ENCODE peak calls at places on chromosomes 7 and 10, in seven cellular contexts. One of them, this sample, is unnamed.

GRCh38 chr10:18104223-18104872 is 35.9 kb upstream of the CACNB2 start:
- DNase-seq in naive thymus-derived CD8-positive, alpha-beta T cell: peak
- DNase-seq in spleen: no peak
- DNase-seq in naive thymus-derived CD4-positive, alpha-beta T cell: peak
- DNase-seq in G401: peak
- DNase-seq in H54: peak
- DNase-seq in MCF 10A: peak
- DNase-seq in this sample: peak

GRCh38 chr10:133252223-133252552 is 14.5 kb downstream of the VENTX start:
- DNase-seq in naive thymus-derived CD8-positive, alpha-beta T cell: no peak
- DNase-seq in spleen: no peak
- DNase-seq in naive thymus-derived CD4-positive, alpha-beta T cell: no peak
- DNase-seq in G401: no peak
- DNase-seq in H54: no peak
- DNase-seq in MCF 10A: no peak
- DNase-seq in this sample: no peak

GRCh38 chr10:6064119-6064518 is 2.0 kb upstream of the IL2RA start:
- DNase-seq in naive thymus-derived CD8-positive, alpha-beta T cell: no peak
- DNase-seq in spleen: no peak
- DNase-seq in naive thymus-derived CD4-positive, alpha-beta T cell: no peak
- DNase-seq in G401: no peak
- DNase-seq in H54: no peak
- DNase-seq in MCF 10A: no peak
- DNase-seq in this sample: no peak

GRCh38 chr7:46752881-46753366 is 829.0 kb downstream of the TNS3 start:
- DNase-seq in naive thymus-derived CD8-positive, alpha-beta T cell: no peak
- DNase-seq in spleen: no peak
- DNase-seq in naive thymus-derived CD4-positive, alpha-beta T cell: no peak
- DNase-seq in G401: no peak
- DNase-seq in H54: peak
- DNase-seq in MCF 10A: peak
- DNase-seq in this sample: no peak

GRCh38 chr10:95273393-95274312 is 17.1 kb downstream of the PDLIM1 start:
- DNase-seq in naive thymus-derived CD8-positive, alpha-beta T cell: no peak
- DNase-seq in spleen: no peak
- DNase-seq in naive thymus-derived CD4-positive, alpha-beta T cell: no peak
- DNase-seq in G401: no peak
- DNase-seq in H54: peak
- DNase-seq in MCF 10A: peak
- DNase-seq in this sample: no peak

GRCh38 chr7:83684928-83685327 is 36.0 kb upstream of the SEMA3E start:
- DNase-seq in naive thymus-derived CD8-positive, alpha-beta T cell: no peak
- DNase-seq in spleen: no peak
- DNase-seq in naive thymus-derived CD4-positive, alpha-beta T cell: no peak
- DNase-seq in G401: no peak
- DNase-seq in H54: no peak
- DNase-seq in MCF 10A: no peak
- DNase-seq in this sample: no peak

GRCh38 chr10:84179059-84179710 is 5.6 kb downstream of the GPR15LG start:
- DNase-seq in naive thymus-derived CD8-positive, alpha-beta T cell: peak
- DNase-seq in spleen: no peak
- DNase-seq in naive thymus-derived CD4-positive, alpha-beta T cell: no peak
- DNase-seq in G401: peak
- DNase-seq in H54: no peak
- DNase-seq in MCF 10A: peak
- DNase-seq in this sample: no peak

GRCh38 chr10:70528726-70529362 is 50.3 kb downstream of the PALD1 start:
- DNase-seq in naive thymus-derived CD8-positive, alpha-beta T cell: no peak
- DNase-seq in spleen: no peak
- DNase-seq in naive thymus-derived CD4-positive, alpha-beta T cell: no peak
- DNase-seq in G401: peak
- DNase-seq in H54: peak
- DNase-seq in MCF 10A: peak
- DNase-seq in this sample: peak

GRCh38 chr7:45978010-45978681 is 57.1 kb upstream of the IGFBP3 start:
- DNase-seq in naive thymus-derived CD8-positive, alpha-beta T cell: no peak
- DNase-seq in spleen: no peak
- DNase-seq in naive thymus-derived CD4-positive, alpha-beta T cell: no peak
- DNase-seq in G401: peak
- DNase-seq in H54: peak
- DNase-seq in MCF 10A: peak
- DNase-seq in this sample: no peak

GRCh38 chr7:20399516-20399915 is 68.8 kb downstream of the ITGB8 start:
- DNase-seq in naive thymus-derived CD8-positive, alpha-beta T cell: no peak
- DNase-seq in spleen: no peak
- DNase-seq in naive thymus-derived CD4-positive, alpha-beta T cell: no peak
- DNase-seq in G401: no peak
- DNase-seq in H54: no peak
- DNase-seq in MCF 10A: peak
- DNase-seq in this sample: no peak

GRCh38 chr10:2081501-2081900 is 344.2 kb upstream of the ADARB2 start:
- DNase-seq in naive thymus-derived CD8-positive, alpha-beta T cell: no peak
- DNase-seq in spleen: no peak
- DNase-seq in naive thymus-derived CD4-positive, alpha-beta T cell: no peak
- DNase-seq in G401: no peak
- DNase-seq in H54: no peak
- DNase-seq in MCF 10A: no peak
- DNase-seq in this sample: no peak

GRCh38 chr7:30150711-30151110 is 15.9 kb downstream of the MTURN start:
- DNase-seq in naive thymus-derived CD8-positive, alpha-beta T cell: no peak
- DNase-seq in spleen: no peak
- DNase-seq in naive thymus-derived CD4-positive, alpha-beta T cell: no peak
- DNase-seq in G401: no peak
- DNase-seq in H54: no peak
- DNase-seq in MCF 10A: no peak
- DNase-seq in this sample: no peak

GRCh38 chr7:30923774-30924413 is 12.2 kb downstream of the AQP1 start:
- DNase-seq in naive thymus-derived CD8-positive, alpha-beta T cell: no peak
- DNase-seq in spleen: peak
- DNase-seq in naive thymus-derived CD4-positive, alpha-beta T cell: peak
- DNase-seq in G401: no peak
- DNase-seq in H54: no peak
- DNase-seq in MCF 10A: no peak
- DNase-seq in this sample: no peak

GRCh38 chr7:127413962-127414361 is 21.5 kb upstream of the ZNF800 start:
- DNase-seq in naive thymus-derived CD8-positive, alpha-beta T cell: peak
- DNase-seq in spleen: no peak
- DNase-seq in naive thymus-derived CD4-positive, alpha-beta T cell: no peak
- DNase-seq in G401: no peak
- DNase-seq in H54: no peak
- DNase-seq in MCF 10A: no peak
- DNase-seq in this sample: no peak

GRCh38 chr7:116614509-116615285 is 57.3 kb upstream of the MET start:
- DNase-seq in naive thymus-derived CD8-positive, alpha-beta T cell: no peak
- DNase-seq in spleen: no peak
- DNase-seq in naive thymus-derived CD4-positive, alpha-beta T cell: no peak
- DNase-seq in G401: no peak
- DNase-seq in H54: no peak
- DNase-seq in MCF 10A: no peak
- DNase-seq in this sample: no peak

GRCh38 chr10:118495499-118495898 is 99.9 kb downstream of the PRLHR start:
- DNase-seq in naive thymus-derived CD8-positive, alpha-beta T cell: no peak
- DNase-seq in spleen: no peak
- DNase-seq in naive thymus-derived CD4-positive, alpha-beta T cell: no peak
- DNase-seq in G401: no peak
- DNase-seq in H54: no peak
- DNase-seq in MCF 10A: no peak
- DNase-seq in this sample: no peak

GRCh38 chr7:30003098-30003497 is 13.5 kb upstream of the SCRN1 start:
- DNase-seq in naive thymus-derived CD8-positive, alpha-beta T cell: no peak
- DNase-seq in spleen: no peak
- DNase-seq in naive thymus-derived CD4-positive, alpha-beta T cell: no peak
- DNase-seq in G401: no peak
- DNase-seq in H54: no peak
- DNase-seq in MCF 10A: no peak
- DNase-seq in this sample: no peak

GRCh38 chr7:5636914-5637313 is 144.5 kb downstream of the RNF216 start:
- DNase-seq in naive thymus-derived CD8-positive, alpha-beta T cell: no peak
- DNase-seq in spleen: peak
- DNase-seq in naive thymus-derived CD4-positive, alpha-beta T cell: no peak
- DNase-seq in G401: no peak
- DNase-seq in H54: peak
- DNase-seq in MCF 10A: peak
- DNase-seq in this sample: peak

GRCh38 chr7:143145-143751 is 49.1 kb upstream of the FAM20C start:
- DNase-seq in naive thymus-derived CD8-positive, alpha-beta T cell: no peak
- DNase-seq in spleen: no peak
- DNase-seq in naive thymus-derived CD4-positive, alpha-beta T cell: no peak
- DNase-seq in G401: no peak
- DNase-seq in H54: no peak
- DNase-seq in MCF 10A: no peak
- DNase-seq in this sample: no peak

GRCh38 chr7:149286811-149287400 is 24.9 kb downstream of the ZNF783 start:
- DNase-seq in naive thymus-derived CD8-positive, alpha-beta T cell: no peak
- DNase-seq in spleen: no peak
- DNase-seq in naive thymus-derived CD4-positive, alpha-beta T cell: no peak
- DNase-seq in G401: no peak
- DNase-seq in H54: no peak
- DNase-seq in MCF 10A: peak
- DNase-seq in this sample: no peak

GRCh38 chr7:99928994-99929729 is at the start of gene GJC3:
- DNase-seq in naive thymus-derived CD8-positive, alpha-beta T cell: peak
- DNase-seq in spleen: peak
- DNase-seq in naive thymus-derived CD4-positive, alpha-beta T cell: peak
- DNase-seq in G401: peak
- DNase-seq in H54: no peak
- DNase-seq in MCF 10A: peak
- DNase-seq in this sample: peak

GRCh38 chr10:97644961-97645360 is 4.5 kb downstream of the PI4K2A start:
- DNase-seq in naive thymus-derived CD8-positive, alpha-beta T cell: no peak
- DNase-seq in spleen: no peak
- DNase-seq in naive thymus-derived CD4-positive, alpha-beta T cell: no peak
- DNase-seq in G401: no peak
- DNase-seq in H54: no peak
- DNase-seq in MCF 10A: no peak
- DNase-seq in this sample: no peak

GRCh38 chr7:2757904-2758672 is 70.1 kb downstream of the AMZ1 start:
- DNase-seq in naive thymus-derived CD8-positive, alpha-beta T cell: no peak
- DNase-seq in spleen: no peak
- DNase-seq in naive thymus-derived CD4-positive, alpha-beta T cell: peak
- DNase-seq in G401: no peak
- DNase-seq in H54: peak
- DNase-seq in MCF 10A: peak
- DNase-seq in this sample: peak

GRCh38 chr7:24905996-24906770 is 73.8 kb downstream of the OSBPL3 start:
- DNase-seq in naive thymus-derived CD8-positive, alpha-beta T cell: no peak
- DNase-seq in spleen: no peak
- DNase-seq in naive thymus-derived CD4-positive, alpha-beta T cell: no peak
- DNase-seq in G401: no peak
- DNase-seq in H54: peak
- DNase-seq in MCF 10A: peak
- DNase-seq in this sample: no peak

This sample was measured in GDM1.